ENCODE peak calls at places on chromosome 2, in eight cellular contexts. One of them, this sample, is unnamed.

GRCh38 chr2:119723784-119724467 is 35.8 kb upstream of the PTPN4 start:
- DNase-seq in non-pigmented ciliary epithelial cell: no peak
- DNase-seq in NCI-H1092: no peak
- DNase-seq in nephron progenitor cell: no peak
- DNase-seq in astrocyte of the spinal cord: peak; percentile 40
- DNase-seq in stimulated activated CD8-positive, alpha-beta memory T cell treated with anti-CD3 and anti-CD28 coated beads, Interleukin-4, amount 100 ng/mL, for 24 hours: no peak
- DNase-seq in spleen: no peak
- DNase-seq in NCI-H446 treated with DMSO at 0.1 percent for 48 hours: no peak
- DNase-seq in this sample: no peak

GRCh38 chr2:168702579-168702978 is 99.9 kb upstream of the NOSTRIN start:
- DNase-seq in NCI-H1092: no peak
- DNase-seq in non-pigmented ciliary epithelial cell: no peak
- DNase-seq in spleen: no peak
- DNase-seq in stimulated activated CD8-positive, alpha-beta memory T cell treated with anti-CD3 and anti-CD28 coated beads, Interleukin-4, amount 100 ng/mL, for 24 hours: no peak
- DNase-seq in nephron progenitor cell: no peak
- DNase-seq in astrocyte of the spinal cord: no peak
- DNase-seq in NCI-H446 treated with DMSO at 0.1 percent for 48 hours: no peak
- DNase-seq in this sample: no peak

GRCh38 chr2:227147023-227147422 is 17.0 kb downstream of the COL4A4 start:
- DNase-seq in spleen: no peak
- DNase-seq in stimulated activated CD8-positive, alpha-beta memory T cell treated with anti-CD3 and anti-CD28 coated beads, Interleukin-4, amount 100 ng/mL, for 24 hours: no peak
- DNase-seq in nephron progenitor cell: no peak
- DNase-seq in NCI-H1092: no peak
- DNase-seq in astrocyte of the spinal cord: no peak
- DNase-seq in non-pigmented ciliary epithelial cell: no peak
- DNase-seq in NCI-H446 treated with DMSO at 0.1 percent for 48 hours: no peak
- DNase-seq in this sample: no peak

GRCh38 chr2:221850076-221850475 is 278.0 kb upstream of the EPHA4 start:
- DNase-seq in astrocyte of the spinal cord: no peak
- DNase-seq in NCI-H446 treated with DMSO at 0.1 percent for 48 hours: no peak
- DNase-seq in spleen: no peak
- DNase-seq in stimulated activated CD8-positive, alpha-beta memory T cell treated with anti-CD3 and anti-CD28 coated beads, Interleukin-4, amount 100 ng/mL, for 24 hours: no peak
- DNase-seq in nephron progenitor cell: no peak
- DNase-seq in NCI-H1092: no peak
- DNase-seq in non-pigmented ciliary epithelial cell: no peak
- DNase-seq in this sample: no peak

GRCh38 chr2:128457716-128458115 is 139.0 kb upstream of the HS6ST1 start:
- DNase-seq in astrocyte of the spinal cord: no peak
- DNase-seq in stimulated activated CD8-positive, alpha-beta memory T cell treated with anti-CD3 and anti-CD28 coated beads, Interleukin-4, amount 100 ng/mL, for 24 hours: no peak
- DNase-seq in NCI-H1092: no peak
- DNase-seq in spleen: no peak
- DNase-seq in NCI-H446 treated with DMSO at 0.1 percent for 48 hours: no peak
- DNase-seq in nephron progenitor cell: no peak
- DNase-seq in non-pigmented ciliary epithelial cell: no peak
- DNase-seq in this sample: no peak

GRCh38 chr2:3780477-3781402 is 77.4 kb downstream of the DCDC2C start:
- DNase-seq in nephron progenitor cell: peak; percentile 67
- DNase-seq in NCI-H1092: peak; percentile 44
- DNase-seq in stimulated activated CD8-positive, alpha-beta memory T cell treated with anti-CD3 and anti-CD28 coated beads, Interleukin-4, amount 100 ng/mL, for 24 hours: peak; percentile 10
- DNase-seq in non-pigmented ciliary epithelial cell: no peak
- DNase-seq in astrocyte of the spinal cord: peak; percentile 28
- DNase-seq in spleen: peak; percentile 85
- DNase-seq in NCI-H446 treated with DMSO at 0.1 percent for 48 hours: no peak
- DNase-seq in this sample: peak; percentile 31

GRCh38 chr2:56531668-56532420 is 348.1 kb downstream of the CCDC85A start:
- DNase-seq in NCI-H446 treated with DMSO at 0.1 percent for 48 hours: no peak
- DNase-seq in astrocyte of the spinal cord: no peak
- DNase-seq in spleen: no peak
- DNase-seq in nephron progenitor cell: no peak
- DNase-seq in non-pigmented ciliary epithelial cell: no peak
- DNase-seq in stimulated activated CD8-positive, alpha-beta memory T cell treated with anti-CD3 and anti-CD28 coated beads, Interleukin-4, amount 100 ng/mL, for 24 hours: no peak
- DNase-seq in NCI-H1092: no peak
- DNase-seq in this sample: no peak

GRCh38 chr2:211085056-211085680 is 528.8 kb downstream of the CPS1 start:
- DNase-seq in stimulated activated CD8-positive, alpha-beta memory T cell treated with anti-CD3 and anti-CD28 coated beads, Interleukin-4, amount 100 ng/mL, for 24 hours: no peak
- DNase-seq in NCI-H446 treated with DMSO at 0.1 percent for 48 hours: peak; percentile 32
- DNase-seq in nephron progenitor cell: no peak
- DNase-seq in NCI-H1092: no peak
- DNase-seq in spleen: no peak
- DNase-seq in astrocyte of the spinal cord: peak; percentile 35
- DNase-seq in non-pigmented ciliary epithelial cell: peak; percentile 4
- DNase-seq in this sample: peak; percentile 31

GRCh38 chr2:235494716-235495372 is 1.0 kb downstream of the AGAP1 start:
- DNase-seq in NCI-H446 treated with DMSO at 0.1 percent for 48 hours: no peak
- DNase-seq in spleen: no peak
- DNase-seq in stimulated activated CD8-positive, alpha-beta memory T cell treated with anti-CD3 and anti-CD28 coated beads, Interleukin-4, amount 100 ng/mL, for 24 hours: no peak
- DNase-seq in astrocyte of the spinal cord: peak; percentile 33
- DNase-seq in non-pigmented ciliary epithelial cell: no peak
- DNase-seq in nephron progenitor cell: peak; percentile 51
- DNase-seq in NCI-H1092: no peak
- DNase-seq in this sample: no peak

GRCh38 chr2:1705557-1706076 is 38.7 kb downstream of the PXDN start:
- DNase-seq in NCI-H446 treated with DMSO at 0.1 percent for 48 hours: no peak
- DNase-seq in non-pigmented ciliary epithelial cell: no peak
- DNase-seq in spleen: no peak
- DNase-seq in astrocyte of the spinal cord: no peak
- DNase-seq in NCI-H1092: no peak
- DNase-seq in stimulated activated CD8-positive, alpha-beta memory T cell treated with anti-CD3 and anti-CD28 coated beads, Interleukin-4, amount 100 ng/mL, for 24 hours: no peak
- DNase-seq in nephron progenitor cell: no peak
- DNase-seq in this sample: no peak

GRCh38 chr2:45220227-45220626 is 211.0 kb upstream of the SIX2 start:
- DNase-seq in NCI-H1092: peak; percentile 44
- DNase-seq in NCI-H446 treated with DMSO at 0.1 percent for 48 hours: no peak
- DNase-seq in non-pigmented ciliary epithelial cell: no peak
- DNase-seq in astrocyte of the spinal cord: no peak
- DNase-seq in spleen: no peak
- DNase-seq in nephron progenitor cell: no peak
- DNase-seq in stimulated activated CD8-positive, alpha-beta memory T cell treated with anti-CD3 and anti-CD28 coated beads, Interleukin-4, amount 100 ng/mL, for 24 hours: no peak
- DNase-seq in this sample: no peak

GRCh38 chr2:113068706-113069485 is 1.1 kb downstream of the IL1F10 start:
- DNase-seq in nephron progenitor cell: no peak
- DNase-seq in non-pigmented ciliary epithelial cell: no peak
- DNase-seq in NCI-H1092: no peak
- DNase-seq in stimulated activated CD8-positive, alpha-beta memory T cell treated with anti-CD3 and anti-CD28 coated beads, Interleukin-4, amount 100 ng/mL, for 24 hours: no peak
- DNase-seq in NCI-H446 treated with DMSO at 0.1 percent for 48 hours: no peak
- DNase-seq in spleen: no peak
- DNase-seq in astrocyte of the spinal cord: no peak
- DNase-seq in this sample: peak; percentile 16

GRCh38 chr2:196482119-196483065 is 157.1 kb upstream of the CCDC150 start:
- DNase-seq in astrocyte of the spinal cord: peak; percentile 31
- DNase-seq in nephron progenitor cell: no peak
- DNase-seq in spleen: no peak
- DNase-seq in non-pigmented ciliary epithelial cell: peak; percentile 19
- DNase-seq in stimulated activated CD8-positive, alpha-beta memory T cell treated with anti-CD3 and anti-CD28 coated beads, Interleukin-4, amount 100 ng/mL, for 24 hours: no peak
- DNase-seq in NCI-H446 treated with DMSO at 0.1 percent for 48 hours: no peak
- DNase-seq in NCI-H1092: no peak
- DNase-seq in this sample: no peak

GRCh38 chr2:42192642-42193566 is 23.8 kb downstream of the EML4 start:
- DNase-seq in nephron progenitor cell: no peak
- DNase-seq in spleen: no peak
- DNase-seq in NCI-H446 treated with DMSO at 0.1 percent for 48 hours: no peak
- DNase-seq in NCI-H1092: no peak
- DNase-seq in stimulated activated CD8-positive, alpha-beta memory T cell treated with anti-CD3 and anti-CD28 coated beads, Interleukin-4, amount 100 ng/mL, for 24 hours: no peak
- DNase-seq in non-pigmented ciliary epithelial cell: no peak
- DNase-seq in astrocyte of the spinal cord: no peak
- DNase-seq in this sample: no peak

GRCh38 chr2:238019962-238020361 is 40.8 kb upstream of the SCLY start:
- DNase-seq in NCI-H1092: no peak
- DNase-seq in astrocyte of the spinal cord: no peak
- DNase-seq in spleen: no peak
- DNase-seq in non-pigmented ciliary epithelial cell: no peak
- DNase-seq in NCI-H446 treated with DMSO at 0.1 percent for 48 hours: peak; percentile 53
- DNase-seq in stimulated activated CD8-positive, alpha-beta memory T cell treated with anti-CD3 and anti-CD28 coated beads, Interleukin-4, amount 100 ng/mL, for 24 hours: no peak
- DNase-seq in nephron progenitor cell: no peak
- DNase-seq in this sample: no peak

GRCh38 chr2:172173307-172173706 is 70.6 kb upstream of the DLX2 start:
- DNase-seq in nephron progenitor cell: no peak
- DNase-seq in spleen: no peak
- DNase-seq in NCI-H1092: no peak
- DNase-seq in stimulated activated CD8-positive, alpha-beta memory T cell treated with anti-CD3 and anti-CD28 coated beads, Interleukin-4, amount 100 ng/mL, for 24 hours: no peak
- DNase-seq in non-pigmented ciliary epithelial cell: no peak
- DNase-seq in NCI-H446 treated with DMSO at 0.1 percent for 48 hours: no peak
- DNase-seq in astrocyte of the spinal cord: no peak
- DNase-seq in this sample: no peak

GRCh38 chr2:16123421-16123820 is 183.1 kb downstream of the MYCN start:
- DNase-seq in NCI-H1092: no peak
- DNase-seq in nephron progenitor cell: no peak
- DNase-seq in stimulated activated CD8-positive, alpha-beta memory T cell treated with anti-CD3 and anti-CD28 coated beads, Interleukin-4, amount 100 ng/mL, for 24 hours: no peak
- DNase-seq in non-pigmented ciliary epithelial cell: no peak
- DNase-seq in spleen: no peak
- DNase-seq in NCI-H446 treated with DMSO at 0.1 percent for 48 hours: no peak
- DNase-seq in astrocyte of the spinal cord: no peak
- DNase-seq in this sample: no peak

GRCh38 chr2:70574618-70575017 is 21.0 kb upstream of the TGFA start:
- DNase-seq in spleen: no peak
- DNase-seq in nephron progenitor cell: no peak
- DNase-seq in NCI-H1092: no peak
- DNase-seq in stimulated activated CD8-positive, alpha-beta memory T cell treated with anti-CD3 and anti-CD28 coated beads, Interleukin-4, amount 100 ng/mL, for 24 hours: no peak
- DNase-seq in NCI-H446 treated with DMSO at 0.1 percent for 48 hours: no peak
- DNase-seq in non-pigmented ciliary epithelial cell: no peak
- DNase-seq in astrocyte of the spinal cord: no peak
- DNase-seq in this sample: no peak

GRCh38 chr2:105873721-105874120 is 129.0 kb downstream of the NCK2 start:
- DNase-seq in NCI-H1092: no peak
- DNase-seq in spleen: no peak
- DNase-seq in stimulated activated CD8-positive, alpha-beta memory T cell treated with anti-CD3 and anti-CD28 coated beads, Interleukin-4, amount 100 ng/mL, for 24 hours: peak; percentile 65
- DNase-seq in NCI-H446 treated with DMSO at 0.1 percent for 48 hours: no peak
- DNase-seq in non-pigmented ciliary epithelial cell: peak; percentile 63
- DNase-seq in nephron progenitor cell: no peak
- DNase-seq in astrocyte of the spinal cord: peak; percentile 77
- DNase-seq in this sample: peak; percentile 29

GRCh38 chr2:204051476-204051875 is 114.9 kb downstream of the ICOS start:
- DNase-seq in NCI-H1092: no peak
- DNase-seq in spleen: no peak
- DNase-seq in non-pigmented ciliary epithelial cell: no peak
- DNase-seq in stimulated activated CD8-positive, alpha-beta memory T cell treated with anti-CD3 and anti-CD28 coated beads, Interleukin-4, amount 100 ng/mL, for 24 hours: no peak
- DNase-seq in NCI-H446 treated with DMSO at 0.1 percent for 48 hours: no peak
- DNase-seq in astrocyte of the spinal cord: no peak
- DNase-seq in nephron progenitor cell: no peak
- DNase-seq in this sample: no peak

GRCh38 chr2:73033766-73034381 is 37.6 kb downstream of the SFXN5 start:
- DNase-seq in spleen: no peak
- DNase-seq in stimulated activated CD8-positive, alpha-beta memory T cell treated with anti-CD3 and anti-CD28 coated beads, Interleukin-4, amount 100 ng/mL, for 24 hours: no peak
- DNase-seq in nephron progenitor cell: no peak
- DNase-seq in astrocyte of the spinal cord: no peak
- DNase-seq in NCI-H446 treated with DMSO at 0.1 percent for 48 hours: no peak
- DNase-seq in NCI-H1092: no peak
- DNase-seq in non-pigmented ciliary epithelial cell: no peak
- DNase-seq in this sample: no peak

GRCh38 chr2:240461471-240462072 is 26.1 kb downstream of the GPC1 start:
- DNase-seq in stimulated activated CD8-positive, alpha-beta memory T cell treated with anti-CD3 and anti-CD28 coated beads, Interleukin-4, amount 100 ng/mL, for 24 hours: no peak
- DNase-seq in NCI-H1092: no peak
- DNase-seq in spleen: peak; percentile 68
- DNase-seq in nephron progenitor cell: peak; percentile 1
- DNase-seq in astrocyte of the spinal cord: no peak
- DNase-seq in NCI-H446 treated with DMSO at 0.1 percent for 48 hours: no peak
- DNase-seq in non-pigmented ciliary epithelial cell: no peak
- DNase-seq in this sample: no peak

GRCh38 chr2:148209598-148209997 is 188.7 kb downstream of the MBD5 start:
- DNase-seq in stimulated activated CD8-positive, alpha-beta memory T cell treated with anti-CD3 and anti-CD28 coated beads, Interleukin-4, amount 100 ng/mL, for 24 hours: no peak
- DNase-seq in astrocyte of the spinal cord: no peak
- DNase-seq in nephron progenitor cell: no peak
- DNase-seq in non-pigmented ciliary epithelial cell: no peak
- DNase-seq in NCI-H1092: no peak
- DNase-seq in NCI-H446 treated with DMSO at 0.1 percent for 48 hours: no peak
- DNase-seq in spleen: no peak
- DNase-seq in this sample: no peak

GRCh38 chr2:29201979-29202378 is 86.8 kb downstream of the CLIP4 start:
- DNase-seq in nephron progenitor cell: no peak
- DNase-seq in NCI-H1092: no peak
- DNase-seq in NCI-H446 treated with DMSO at 0.1 percent for 48 hours: no peak
- DNase-seq in astrocyte of the spinal cord: no peak
- DNase-seq in non-pigmented ciliary epithelial cell: no peak
- DNase-seq in stimulated activated CD8-positive, alpha-beta memory T cell treated with anti-CD3 and anti-CD28 coated beads, Interleukin-4, amount 100 ng/mL, for 24 hours: no peak
- DNase-seq in spleen: no peak
- DNase-seq in this sample: no peak

GRCh38 chr2:128552141-128552805 is 233.6 kb upstream of the HS6ST1 start:
- DNase-seq in NCI-H1092: no peak
- DNase-seq in astrocyte of the spinal cord: no peak
- DNase-seq in non-pigmented ciliary epithelial cell: no peak
- DNase-seq in spleen: no peak
- DNase-seq in stimulated activated CD8-positive, alpha-beta memory T cell treated with anti-CD3 and anti-CD28 coated beads, Interleukin-4, amount 100 ng/mL, for 24 hours: no peak
- DNase-seq in nephron progenitor cell: no peak
- DNase-seq in NCI-H446 treated with DMSO at 0.1 percent for 48 hours: no peak
- DNase-seq in this sample: no peak

GRCh38 chr2:233267516-233268245 is 16.2 kb downstream of the ATG16L1 start:
- DNase-seq in stimulated activated CD8-positive, alpha-beta memory T cell treated with anti-CD3 and anti-CD28 coated beads, Interleukin-4, amount 100 ng/mL, for 24 hours: peak; percentile 48
- DNase-seq in nephron progenitor cell: no peak
- DNase-seq in spleen: peak; percentile 90
- DNase-seq in NCI-H446 treated with DMSO at 0.1 percent for 48 hours: no peak
- DNase-seq in non-pigmented ciliary epithelial cell: no peak
- DNase-seq in NCI-H1092: no peak
- DNase-seq in astrocyte of the spinal cord: no peak
- DNase-seq in this sample: no peak

GRCh38 chr2:205683991-205684390 is 1.7 kb downstream of the NRP2 start:
- DNase-seq in NCI-H446 treated with DMSO at 0.1 percent for 48 hours: no peak
- DNase-seq in nephron progenitor cell: no peak
- DNase-seq in astrocyte of the spinal cord: no peak
- DNase-seq in spleen: no peak
- DNase-seq in non-pigmented ciliary epithelial cell: no peak
- DNase-seq in stimulated activated CD8-positive, alpha-beta memory T cell treated with anti-CD3 and anti-CD28 coated beads, Interleukin-4, amount 100 ng/mL, for 24 hours: no peak
- DNase-seq in NCI-H1092: no peak
- DNase-seq in this sample: no peak

GRCh38 chr2:159908623-159909022 is 110.6 kb upstream of the CD302 start:
- DNase-seq in NCI-H446 treated with DMSO at 0.1 percent for 48 hours: no peak
- DNase-seq in nephron progenitor cell: no peak
- DNase-seq in stimulated activated CD8-positive, alpha-beta memory T cell treated with anti-CD3 and anti-CD28 coated beads, Interleukin-4, amount 100 ng/mL, for 24 hours: no peak
- DNase-seq in astrocyte of the spinal cord: no peak
- DNase-seq in NCI-H1092: no peak
- DNase-seq in spleen: no peak
- DNase-seq in non-pigmented ciliary epithelial cell: no peak
- DNase-seq in this sample: no peak